ENCODE peak calls at places on chromosomes 11 and 22, in five cellular contexts. X, U, F, Z and N are unnamed samples.

GRCh38 chr11:2264366-2265011 is 5.9 kb downstream of the ASCL2 start:
- DNase-seq in F (no peak), Z (no peak), X (no peak), U (no peak), N (no peak)

GRCh38 chr11:94149435-94149834 is 20.8 kb downstream of the PANX1 start:
- DNase-seq in U (no peak), F (no peak), X (no peak), Z (peak; percentile 88), N (no peak)

GRCh38 chr11:58622344-58622743 is at the start of gene CNTF:
- DNase-seq in F (no peak), X (no peak), Z (no peak), U (no peak), N (no peak)

GRCh38 chr11:13119928-13120520 is 110.9 kb downstream of the RASSF10 start:
- DNase-seq in F (no peak), U (no peak), Z (no peak), X (no peak), N (no peak)

GRCh38 chr11:122663056-122663740 is 7.7 kb downstream of the UBASH3B start:
- DNase-seq in U (no peak), F (no peak), Z (no peak), X (no peak), N (no peak)

GRCh38 chr11:33256031-33256807 is 962 bp upstream of the HIPK3 start:
- DNase-seq in U (peak; percentile 18), X (no peak), Z (no peak), F (peak; percentile 34), N (no peak)

GRCh38 chr22:41288245-41288946 is 2.4 kb upstream of the RANGAP1 start:
- DNase-seq in X (no peak), F (no peak), U (peak; percentile 84), Z (peak; percentile 71), N (no peak)

GRCh38 chr11:14253878-14254277 is 105.1 kb downstream of the RRAS2 start:
- DNase-seq in Z (no peak), U (no peak), F (no peak), X (no peak), N (no peak)

GRCh38 chr11:76885390-76886097 is 24.8 kb downstream of the ACER3 start:
- DNase-seq in Z (peak; percentile 77), X (peak; percentile 15), U (peak; percentile 92), F (no peak), N (no peak)

GRCh38 chr22:24429411-24430365 is 2.3 kb downstream of the ADORA2A start:
- DNase-seq in Z (no peak), F (no peak), X (peak; percentile 89), U (peak; percentile 78), N (peak; percentile 57)

GRCh38 chr11:62879150-62879549 is 1.5 kb upstream of the SLC3A2 start:
- DNase-seq in U (no peak), Z (peak; percentile 42), F (no peak), X (no peak), N (no peak)

GRCh38 chr11:18986744-18987143 is 47.5 kb upstream of the MRGPRX1 start:
- DNase-seq in F (no peak), X (no peak), Z (no peak), U (peak; percentile 3), N (no peak)

GRCh38 chr11:67373916-67374570 is 645 bp upstream of the CLCF1 start:
- DNase-seq in U (peak; percentile 99), X (peak; percentile 69), F (no peak), Z (peak; percentile 95), N (no peak)

GRCh38 chr22:44667829-44668189 is 34.2 kb upstream of the PRR5 start:
- DNase-seq in U (no peak), Z (no peak), F (no peak), X (peak; percentile 77), N (no peak)

GRCh38 chr11:36186797-36187196 is 102.4 kb downstream of the COMMD9 start:
- DNase-seq in X (no peak), F (no peak), U (no peak), Z (no peak), N (no peak)

GRCh38 chr11:88338223-88338661 is 706 bp upstream of the CTSC start:
- DNase-seq in X (peak; percentile 76), U (peak; percentile 70), F (peak; percentile 71), Z (peak; percentile 90), N (peak; percentile 43)

GRCh38 chr11:19785265-19785664 is 72.6 kb downstream of the NAV2 start:
- DNase-seq in F (no peak), X (no peak), U (no peak), Z (no peak), N (no peak)

GRCh38 chr11:69352715-69353325 is 58.9 kb downstream of the MYEOV start:
- DNase-seq in F (no peak), X (peak; percentile 75), Z (peak; percentile 84), U (peak; percentile 87), N (no peak)

GRCh38 chr11:19243601-19244000 is 2.9 kb upstream of the E2F8 start:
- DNase-seq in X (no peak), U (no peak), F (no peak), Z (no peak), N (no peak)

GRCh38 chr11:122451911-122452310 is 203.6 kb upstream of the UBASH3B start:
- DNase-seq in U (no peak), X (no peak), Z (no peak), F (no peak), N (no peak)

GRCh38 chr11:19275496-19275895 is 34.8 kb upstream of the E2F8 start:
- DNase-seq in F (no peak), Z (no peak), U (peak; percentile 75), X (no peak), N (no peak)

GRCh38 chr22:38162881-38163843 is 18.5 kb downstream of the PLA2G6 start:
- DNase-seq in Z (no peak), X (no peak), U (no peak), F (no peak), N (no peak)

GRCh38 chr11:33945481-33946268 is 53.8 kb upstream of the LMO2 start:
- DNase-seq in Z (no peak), X (no peak), F (no peak), U (no peak), N (no peak)

GRCh38 chr11:134980819-134981710 is 569.0 kb upstream of the B3GAT1 start:
- DNase-seq in Z (no peak), U (no peak), F (peak; percentile 30), X (no peak), N (no peak)

GRCh38 chr11:86116996-86117705 is 48.3 kb upstream of the PICALM start:
- DNase-seq in F (no peak), X (no peak), Z (peak; percentile 61), U (peak; percentile 91), N (no peak)

GRCh38 chr11:116162541-116163230 is 610.1 kb downstream of the BUD13 start:
- DNase-seq in U (peak; percentile 9), Z (no peak), X (no peak), F (no peak), N (no peak)

GRCh38 chr11:100932474-100933100 is 197.0 kb downstream of the PGR start:
- DNase-seq in X (no peak), F (peak; percentile 42), U (peak; percentile 48), Z (peak; percentile 63), N (no peak)

GRCh38 chr22:44307509-44308169 is 5.1 kb downstream of the SHISAL1 start:
- DNase-seq in Z (no peak), X (no peak), F (no peak), U (no peak), N (no peak)

GRCh38 chr11:99325807-99326206 is 305.1 kb downstream of the CNTN5 start:
- DNase-seq in X (no peak), U (peak; percentile 84), F (no peak), Z (peak; percentile 96), N (no peak)